ENCODE peak calls at places on chromosome 3, in six cellular contexts. A is GM12878, G is spleen, J is upper lobe of left lung, D is transverse colon, T is prostate gland. B is an unnamed sample.

GRCh38 chr3:61894988-61895935 is 333.9 kb downstream of the PTPRG start:
- DNase-seq in T (peak), J (peak), A (peak), D (peak), G (no peak), B (no peak)

GRCh38 chr3:196604548-196604947 is 34.9 kb upstream of the NRROS start:
- DNase-seq in J (no peak), G (peak), A (no peak), T (no peak), D (peak), B (no peak)

GRCh38 chr3:9098716-9099675 is 135.7 kb upstream of the RAD18 start:
- DNase-seq in J (no peak), G (no peak), D (no peak), A (no peak), T (peak), B (no peak)

GRCh38 chr3:123290107-123290930 is 88.6 kb downstream of the SEC22A start:
- DNase-seq in D (no peak), J (peak), T (no peak), G (peak), A (no peak), B (no peak)

GRCh38 chr3:114418724-114419543 is 125.1 kb downstream of the TIGIT start:
- DNase-seq in T (no peak), J (no peak), A (no peak), G (no peak), D (no peak), B (peak)

GRCh38 chr3:99789322-99789721 is 28.3 kb upstream of the CMSS1 start:
- DNase-seq in J (peak), T (no peak), A (no peak), G (no peak), D (peak), B (no peak)

GRCh38 chr3:161066926-161067325 is 38.2 kb downstream of the B3GALNT1 start:
- DNase-seq in T (no peak), A (no peak), J (no peak), D (no peak), G (no peak), B (no peak)

GRCh38 chr3:160948273-160948672 is 156.9 kb downstream of the B3GALNT1 start:
- DNase-seq in J (no peak), G (no peak), T (no peak), D (no peak), A (no peak), B (no peak)

GRCh38 chr3:38519651-38520050 is 23.5 kb downstream of the EXOG start:
- DNase-seq in J (no peak), G (no peak), T (no peak), D (no peak), A (no peak), B (no peak)

GRCh38 chr3:187946031-187946691 is 200.9 kb upstream of the BCL6 start:
- DNase-seq in D (no peak), G (no peak), T (no peak), A (no peak), J (no peak), B (no peak)

GRCh38 chr3:16978234-16978920 is 93.6 kb downstream of the PLCL2 start:
- DNase-seq in G (no peak), T (no peak), J (no peak), D (no peak), A (no peak), B (no peak)

GRCh38 chr3:148551767-148552260 is 145.9 kb upstream of the AGTR1 start:
- DNase-seq in G (no peak), J (no peak), D (no peak), A (no peak), T (no peak), B (no peak)

GRCh38 chr3:191997579-191998268 is 536.8 kb downstream of the PYDC2 start:
- DNase-seq in T (no peak), D (no peak), G (no peak), A (no peak), J (no peak), B (no peak)

GRCh38 chr3:170907519-170908234 is 760 bp downstream of the EIF5A2 start:
- DNase-seq in A (no peak), T (no peak), J (no peak), D (no peak), G (peak), B (no peak)

GRCh38 chr3:15768421-15769255 is 29.1 kb downstream of the ANKRD28 start:
- DNase-seq in T (no peak), D (no peak), A (peak), J (peak), G (no peak), B (peak)

GRCh38 chr3:10419637-10420232 is 85.7 kb downstream of the ATP2B2 start:
- DNase-seq in T (no peak), G (peak), D (no peak), J (no peak), A (no peak), B (no peak)

GRCh38 chr3:81451611-81452010 is 309.8 kb downstream of the GBE1 start:
- DNase-seq in G (no peak), J (no peak), D (no peak), T (no peak), A (no peak), B (no peak)

GRCh38 chr3:163043074-163043473 is 1546.5 kb downstream of the OTOL1 start:
- DNase-seq in A (no peak), J (no peak), G (no peak), T (no peak), D (no peak), B (no peak)

GRCh38 chr3:165669502-165669901 is 167.7 kb downstream of the BCHE start:
- DNase-seq in G (no peak), A (no peak), T (no peak), J (no peak), D (no peak), B (no peak)

DNA sequence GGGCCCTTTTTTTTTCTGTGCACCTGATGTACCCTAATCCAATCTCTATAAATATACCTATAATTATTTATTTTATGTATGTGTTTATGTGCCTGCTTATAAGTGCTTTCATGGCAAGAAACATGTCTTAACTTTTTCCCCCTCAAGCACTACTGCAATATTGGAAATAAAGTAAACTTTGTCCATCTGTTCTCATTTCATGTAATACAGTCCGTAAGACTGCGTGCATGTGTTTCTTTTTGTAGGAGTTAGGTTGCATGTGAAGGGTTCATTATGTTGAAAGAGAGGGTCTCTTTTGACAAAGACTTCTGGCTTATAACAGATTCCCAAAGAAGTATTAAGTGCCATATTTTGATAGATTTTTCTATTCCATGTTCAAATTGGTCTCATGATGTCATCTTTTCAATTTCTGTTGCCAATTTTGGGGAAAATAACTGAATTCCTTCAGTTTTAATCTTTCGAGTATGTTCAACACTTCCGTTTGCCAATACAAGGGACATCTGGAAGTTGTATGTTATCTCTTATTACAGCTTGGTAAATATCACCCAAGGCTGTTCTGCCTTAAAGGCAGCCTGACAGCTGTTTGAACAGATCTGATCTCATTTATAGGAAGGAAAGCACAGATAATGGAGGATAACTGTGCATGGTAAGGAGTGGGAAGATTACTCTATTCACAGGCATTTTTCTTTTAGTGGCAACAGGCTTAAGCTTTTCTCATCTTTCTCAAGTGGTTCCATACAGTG is 273.2 kb upstream of the SGO1 start:
- DNase-seq in A (no peak), D (no peak), T (no peak), J (no peak), G (no peak), B (no peak)
- TF ChIP-seq POLR2AphosphoS5 in A (no peak), D (no peak), T (no peak), J (no peak), G (no peak), B (no peak)

DNA sequence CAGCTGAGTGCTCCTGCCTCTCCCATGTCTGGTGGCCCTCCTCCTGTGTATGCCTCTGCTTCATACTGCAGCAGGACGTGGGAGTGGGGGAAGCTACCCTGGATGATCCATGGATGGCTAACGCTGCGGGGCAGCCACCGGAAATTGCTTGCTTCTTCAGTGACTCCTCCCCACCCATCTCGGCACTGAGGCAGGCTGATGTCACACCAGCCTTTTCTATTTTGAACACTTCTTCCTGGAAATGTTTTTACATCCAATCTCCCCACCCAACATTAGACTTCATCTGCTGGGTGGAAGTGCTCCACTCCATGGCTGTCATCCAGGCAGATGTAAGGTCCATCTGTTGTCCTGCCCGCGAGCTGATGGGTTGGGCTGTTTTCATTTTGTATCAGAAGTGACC is 58.9 kb upstream of the MUC13 start:
- DNase-seq in D (no peak), J (peak), A (no peak), T (no peak), G (no peak), B (no peak)
- H3K4me3 ChIP-seq in D (no peak), J (no peak), A (no peak), T (no peak), G (no peak), B (no peak)

GRCh38 chr3:185934726-185935464 is 2.9 kb downstream of the TRA2B start:
- DNase-seq in T (no peak), G (no peak), D (no peak), J (no peak), A (no peak), B (no peak)
- TF ChIP-seq POLR2AphosphoS5 in T (no peak), G (no peak), D (no peak), J (no peak), A (no peak), B (peak)

GRCh38 chr3:11593318-11594034 is 50.2 kb downstream of the VGLL4 start:
- DNase-seq in G (no peak), J (no peak), T (no peak), A (no peak), D (no peak), B (no peak)

GRCh38 chr3:11591006-11591360 is 52.7 kb downstream of the VGLL4 start:
- DNase-seq in T (no peak), G (no peak), D (no peak), A (no peak), J (no peak), B (no peak)

GRCh38 chr3:11589706-11590105 is 54.0 kb downstream of the VGLL4 start:
- DNase-seq in J (no peak), D (no peak), T (no peak), G (no peak), A (no peak), B (no peak)

GRCh38 chr3:11591401-11592266 is 52.1 kb downstream of the VGLL4 start:
- DNase-seq in D (no peak), J (peak), T (no peak), G (no peak), A (no peak), B (no peak)

DNA sequence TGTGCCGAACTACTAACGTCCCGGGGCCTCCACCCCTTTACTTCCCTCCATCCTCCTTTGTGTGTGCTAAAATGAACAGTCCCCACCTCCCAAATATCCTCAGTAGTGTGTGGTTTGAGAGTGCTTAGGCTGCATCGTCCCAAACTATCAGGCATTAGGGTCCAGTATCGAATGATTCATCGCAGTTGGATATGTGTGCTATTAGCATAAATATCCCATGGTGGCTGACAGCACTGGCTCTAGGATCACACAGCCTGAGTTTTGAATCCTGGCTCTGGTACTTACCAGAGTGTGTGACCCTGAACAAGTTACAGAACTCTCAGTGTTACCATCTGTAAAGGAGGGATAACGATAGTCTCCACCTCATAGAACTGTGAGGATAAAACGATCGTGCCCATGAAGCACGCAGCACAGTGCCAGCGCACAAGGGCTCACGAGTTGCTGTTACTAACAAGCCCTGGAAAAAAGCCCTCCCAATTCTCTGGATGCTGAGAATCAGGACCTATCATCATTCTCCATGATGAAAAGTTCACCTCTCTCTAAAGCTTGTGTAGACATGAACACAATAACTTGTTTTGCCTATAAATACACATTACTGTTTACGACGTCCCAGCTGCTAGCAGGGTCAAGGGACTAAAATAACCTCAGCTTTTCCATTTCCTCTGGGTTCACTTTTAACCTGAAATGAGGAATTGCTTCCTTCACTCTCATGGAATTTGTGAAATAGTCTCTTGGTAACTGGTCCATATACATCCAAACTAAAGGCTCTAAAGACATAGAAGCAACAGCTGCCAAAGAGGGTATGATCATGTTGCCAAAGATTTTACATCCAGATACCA is 51.0 kb downstream of the VGLL4 start:
- DNase-seq in D (no peak), G (no peak), J (no peak), A (no peak), T (no peak), B (no peak)
- H3K4me3 ChIP-seq in D (no peak), G (no peak), J (no peak), A (no peak), T (no peak), B (no peak)